ENCODE peak calls at places on chromosomes 5 and 9, in six cellular contexts. E is HepG2, O is H1, G is GM12878, D is K562, T is GM12891. W is an unnamed sample.

GRCh38 chr9:6133346-6134063 is 82.1 kb upstream of the IL33 start:
- DNase-seq in E (no peak), O (no peak), G (peak; percentile 69), D (no peak), T (peak; percentile 29), W (peak; percentile 18)

GRCh38 chr5:173326501-173326960 is 1.7 kb downstream of the STC2 start:
- DNase-seq in E (no peak), O (no peak), G (no peak), D (peak; percentile 18), T (no peak), W (no peak)

GRCh38 chr5:9667906-9668305 is 37.8 kb upstream of the TAS2R1 start:
- DNase-seq in E (no peak), O (no peak), G (no peak), D (no peak), T (no peak), W (no peak)

GRCh38 chr5:65150599-65150998 is 331.1 kb downstream of the ADAMTS6 start:
- DNase-seq in E (no peak), O (no peak), G (no peak), D (no peak), T (no peak), W (no peak)

GRCh38 chr5:59299006-59299405 is 594.5 kb downstream of the PDE4D start:
- DNase-seq in E (no peak), O (no peak), G (no peak), D (no peak), T (no peak), W (no peak)

GRCh38 chr9:2017459-2018161 is 2.5 kb downstream of the SMARCA2 start:
- DNase-seq in E (peak; percentile 20), O (peak; percentile 76), G (no peak), D (peak; percentile 45), T (peak; percentile 57), W (peak; percentile 56)

GRCh38 chr5:170115925-170116324 is 10.2 kb downstream of the FOXI1 start:
- DNase-seq in E (no peak), O (no peak), G (no peak), D (no peak), T (no peak), W (no peak)

GRCh38 chr9:90433398-90433890 is 209.2 kb downstream of the DIRAS2 start:
- DNase-seq in E (no peak), O (peak; percentile 80), G (no peak), D (no peak), T (no peak), W (no peak)

GRCh38 chr5:61280766-61281427 is 51.2 kb upstream of the ZSWIM6 start:
- DNase-seq in E (no peak), O (no peak), G (no peak), D (no peak), T (no peak), W (no peak)

GRCh38 chr5:112419596-112420110 is 576 bp upstream of the EPB41L4A start:
- DNase-seq in E (no peak), O (peak; percentile 78), G (no peak), D (peak; percentile 37), T (peak; percentile 30), W (peak; percentile 30)

GRCh38 chr9:98248737-98249474 is 6.5 kb downstream of the TBC1D2 start:
- DNase-seq in E (no peak), O (no peak), G (no peak), D (peak; percentile 78), T (no peak), W (no peak)

GRCh38 chr5:112097768-112098167 is 321.3 kb downstream of the EPB41L4A start:
- DNase-seq in E (no peak), O (no peak), G (no peak), D (no peak), T (no peak), W (no peak)

GRCh38 chr9:82456621-82457020 is 468.0 kb downstream of the SPATA31D1 start:
- DNase-seq in E (no peak), O (no peak), G (no peak), D (no peak), T (no peak), W (no peak)

GRCh38 chr9:14086495-14086894 is 227.4 kb downstream of the NFIB start:
- DNase-seq in E (no peak), O (no peak), G (no peak), D (no peak), T (no peak), W (no peak)
- TF ChIP-seq POLR2A in E (no peak), O (no peak), G (no peak), D (no peak), T (no peak), W (no peak)

GRCh38 chr5:133225671-133226152 is 173.9 kb downstream of the HSPA4 start:
- DNase-seq in E (no peak), O (no peak), G (no peak), D (no peak), T (no peak), W (no peak)
- TF ChIP-seq TAF1 in E (no peak), O (no peak), G (no peak), D (no peak), T (no peak), W (no peak)

GRCh38 chr9:129907196-129907595 is 71.9 kb downstream of the USP20 start:
- DNase-seq in E (no peak), O (no peak), G (no peak), D (no peak), T (no peak), W (no peak)

GRCh38 chr9:129908846-129909245 is 73.6 kb downstream of the USP20 start:
- DNase-seq in E (no peak), O (no peak), G (no peak), D (no peak), T (no peak), W (no peak)

GRCh38 chr9:129914051-129914450 is 78.8 kb downstream of the USP20 start:
- DNase-seq in E (peak; percentile 37), O (no peak), G (no peak), D (no peak), T (no peak), W (no peak)

GRCh38 chr9:129916707-129917106 is 81.4 kb downstream of the USP20 start:
- DNase-seq in E (no peak), O (no peak), G (no peak), D (no peak), T (no peak), W (no peak)

GRCh38 chr9:129910628-129911567 is 75.6 kb downstream of the USP20 start:
- DNase-seq in E (no peak), O (no peak), G (no peak), D (peak; percentile 86), T (no peak), W (no peak)
- TF ChIP-seq POLR2AphosphoS5 in E (no peak), O (no peak), G (peak; percentile 48), D (peak; percentile 88), T (no peak), W (peak; percentile 84)

DNA sequence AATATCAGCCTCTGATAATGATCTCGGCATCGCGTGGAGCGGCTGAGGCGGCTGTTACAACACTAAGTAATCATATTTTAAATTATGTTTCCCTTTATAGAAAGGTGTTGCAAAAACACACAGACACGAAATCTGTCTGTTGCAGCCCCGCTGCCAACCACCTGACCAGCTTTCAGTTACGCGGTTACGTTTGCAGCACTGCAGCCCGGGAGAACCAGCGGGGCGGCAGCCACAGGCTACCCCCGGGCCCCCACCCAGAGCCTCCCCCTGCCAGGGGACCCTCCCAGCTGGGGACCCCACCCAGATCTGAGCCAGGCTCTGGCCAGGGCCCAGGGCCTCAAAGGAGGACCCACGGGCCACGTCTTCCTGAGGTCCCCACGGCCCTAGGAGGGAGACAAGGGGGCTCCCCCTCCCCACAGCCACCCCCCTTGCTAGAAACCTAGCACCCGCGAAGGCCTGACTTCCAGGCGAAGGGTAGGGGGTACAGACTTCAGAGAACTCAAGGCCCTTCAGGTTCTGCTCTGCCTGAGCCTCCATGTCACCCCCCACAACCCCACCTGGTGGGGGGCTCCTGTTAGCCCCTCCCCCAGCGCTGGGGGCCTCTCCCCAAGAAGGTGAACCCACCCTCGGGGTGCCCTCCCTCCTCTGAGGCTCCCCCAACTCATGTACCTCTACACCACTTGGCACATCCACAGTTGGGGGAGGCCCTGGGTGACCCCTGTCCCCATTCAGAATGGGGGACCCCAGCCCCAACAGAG is 6.0 kb downstream of the NACC2 start:
- DNase-seq in E (no peak), O (no peak), G (no peak), D (no peak), T (no peak), W (no peak)
- TF ChIP-seq POLR2A in E (no peak), O (no peak), G (no peak), D (no peak), T (no peak), W (no peak)

DNA sequence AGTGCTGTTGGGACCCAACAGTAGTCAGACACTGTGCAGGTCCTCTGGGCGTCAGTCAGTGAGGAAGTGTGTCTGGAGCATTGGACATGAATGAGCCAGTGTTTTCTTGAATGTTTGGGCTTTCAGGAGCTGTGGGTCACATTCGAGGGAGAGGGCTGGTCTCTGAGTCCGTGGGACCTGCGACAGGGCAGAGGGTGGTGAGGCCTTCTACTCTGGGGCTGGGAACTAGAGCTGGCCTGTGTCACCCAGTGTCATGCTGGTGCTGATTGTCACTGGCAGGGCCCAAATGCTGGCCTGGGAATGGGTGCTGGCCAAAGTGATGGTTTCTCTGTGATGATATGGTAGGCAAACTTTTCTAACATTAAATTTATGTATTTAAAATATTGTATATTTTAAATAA is 10.3 kb downstream of the POLR1E start:
- DNase-seq in E (no peak), O (no peak), G (no peak), D (no peak), T (no peak), W (no peak)
- TF ChIP-seq TAF1 in E (no peak), O (no peak), G (no peak), D (no peak), T (no peak), W (no peak)

DNA sequence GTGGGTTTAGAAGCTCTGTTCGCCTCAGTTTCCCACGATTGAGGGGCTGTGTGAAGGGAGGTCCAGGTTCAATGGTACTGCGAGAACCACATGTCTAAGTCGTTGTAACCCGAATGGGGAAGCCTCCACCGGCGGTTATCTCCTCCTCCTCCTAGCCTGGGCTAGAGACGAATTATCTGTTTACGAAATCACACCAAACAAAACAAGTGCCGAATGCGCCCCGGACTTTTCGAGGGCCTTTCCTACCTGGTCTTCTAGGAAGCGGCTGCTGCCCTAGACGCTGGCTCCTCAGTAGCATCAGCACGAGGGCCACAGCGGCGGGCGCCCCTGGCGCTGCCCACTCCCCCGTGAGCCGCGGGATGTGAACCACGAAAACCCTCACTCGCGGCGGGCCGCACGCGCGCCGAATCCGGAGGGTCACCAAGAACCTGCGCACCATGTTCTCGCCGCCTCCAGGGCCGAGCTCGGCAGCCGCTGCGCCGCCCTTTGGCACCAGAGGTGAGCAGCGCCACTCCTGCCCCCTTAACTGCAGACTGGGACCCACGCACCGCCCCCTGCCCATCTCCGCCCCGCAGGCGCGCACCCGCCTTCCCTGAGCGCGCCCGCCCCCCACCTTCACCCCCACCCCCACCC is at the start of gene CDKN2A:
- DNase-seq in E (no peak), O (peak; percentile 72), G (no peak), D (no peak), T (no peak), W (peak; percentile 33)
- TF ChIP-seq POLR2AphosphoS5 in E (no peak), O (no peak), G (peak; percentile 18), D (no peak), T (no peak), W (peak; percentile 50)

GRCh38 chr5:151900876-151901275 is 23.8 kb downstream of the GLRA1 start:
- DNase-seq in E (no peak), O (no peak), G (no peak), D (no peak), T (no peak), W (no peak)
- TF ChIP-seq POLR2A in E (no peak), O (no peak), G (no peak), D (no peak), T (no peak), W (no peak)